ENCODE peak calls at places on chromosomes 16 and 17, in nine cellular contexts. S is Panc1, F is AG04450, G is cardiac muscle cell, M is fibroblast of mammary gland, T is Peyer's patch, A is bronchial epithelial cell, J is WERI-Rb-1, R is BJ. Z is an unnamed sample.

GRCh38 chr16:83995756-83996155 is 27.7 kb downstream of the NECAB2 start:
- DNase-seq in S (no peak), F (no peak), G (peak), M (no peak), T (no peak), A (peak), J (no peak), R (no peak), Z (no peak)

GRCh38 chr16:4404967-4405696 is 11.3 kb downstream of the CORO7 start:
- DNase-seq in S (no peak), F (no peak), G (no peak), M (no peak), T (no peak), A (no peak), J (no peak), R (no peak), Z (no peak)

GRCh38 chr17:50047488-50048126 is 8.3 kb upstream of the ITGA3 start:
- DNase-seq in S (no peak), F (no peak), G (no peak), M (peak), T (no peak), A (peak), J (no peak), R (no peak), Z (peak)

GRCh38 chr17:82231562-82232321 is 2.9 kb downstream of the SLC16A3 start:
- DNase-seq in S (no peak), F (no peak), G (peak), M (peak), T (peak), A (no peak), J (no peak), R (no peak), Z (no peak)

GRCh38 chr16:82059983-82060421 is 24.9 kb downstream of the HSD17B2 start:
- DNase-seq in S (no peak), F (no peak), G (no peak), M (no peak), T (no peak), A (no peak), J (no peak), R (no peak), Z (no peak)

GRCh38 chr17:1640329-1641064 is 5.0 kb downstream of the SCARF1 start:
- DNase-seq in S (no peak), F (no peak), G (no peak), M (no peak), T (no peak), A (no peak), J (no peak), R (no peak), Z (no peak)

GRCh38 chr16:67758966-67759365 is 39.9 kb upstream of the GFOD2 start:
- DNase-seq in S (no peak), F (no peak), G (no peak), M (no peak), T (no peak), A (no peak), J (no peak), R (no peak), Z (no peak)

GRCh38 chr17:8124350-8125195 is 667 bp upstream of the HES7 start:
- DNase-seq in S (no peak), F (no peak), G (peak), M (no peak), T (no peak), A (no peak), J (no peak), R (no peak), Z (no peak)

GRCh38 chr17:44363613-44364159 is at the start of gene FAM171A2:
- DNase-seq in S (no peak), F (peak), G (peak), M (peak), T (no peak), A (no peak), J (peak), R (no peak), Z (no peak)

GRCh38 chr16:21156767-21157467 is 1.6 kb upstream of the LDAF1 start:
- DNase-seq in S (peak), F (no peak), G (peak), M (peak), T (peak), A (peak), J (peak), R (no peak), Z (no peak)

GRCh38 chr17:31834448-31834847 is 24.6 kb downstream of the COPRS start:
- DNase-seq in S (no peak), F (no peak), G (no peak), M (no peak), T (peak), A (no peak), J (no peak), R (no peak), Z (no peak)

GRCh38 chr17:56976941-56977570 is 875 bp upstream of the SCPEP1 start:
- DNase-seq in S (no peak), F (no peak), G (peak), M (no peak), T (no peak), A (no peak), J (no peak), R (no peak), Z (no peak)

GRCh38 chr17:48548687-48549621 is 4.0 kb upstream of the HOXB2 start:
- DNase-seq in S (no peak), F (no peak), G (no peak), M (no peak), T (no peak), A (no peak), J (no peak), R (no peak), Z (no peak)

GRCh38 chr16:14629612-14629918 is 495 bp downstream of the PARN start:
- DNase-seq in S (no peak), F (no peak), G (no peak), M (no peak), T (no peak), A (no peak), J (peak), R (no peak), Z (no peak)

GRCh38 chr16:27235938-27236245 is 32.6 kb downstream of the KDM8 start:
- DNase-seq in S (no peak), F (no peak), G (no peak), M (no peak), T (no peak), A (no peak), J (no peak), R (no peak), Z (no peak)

DNA sequence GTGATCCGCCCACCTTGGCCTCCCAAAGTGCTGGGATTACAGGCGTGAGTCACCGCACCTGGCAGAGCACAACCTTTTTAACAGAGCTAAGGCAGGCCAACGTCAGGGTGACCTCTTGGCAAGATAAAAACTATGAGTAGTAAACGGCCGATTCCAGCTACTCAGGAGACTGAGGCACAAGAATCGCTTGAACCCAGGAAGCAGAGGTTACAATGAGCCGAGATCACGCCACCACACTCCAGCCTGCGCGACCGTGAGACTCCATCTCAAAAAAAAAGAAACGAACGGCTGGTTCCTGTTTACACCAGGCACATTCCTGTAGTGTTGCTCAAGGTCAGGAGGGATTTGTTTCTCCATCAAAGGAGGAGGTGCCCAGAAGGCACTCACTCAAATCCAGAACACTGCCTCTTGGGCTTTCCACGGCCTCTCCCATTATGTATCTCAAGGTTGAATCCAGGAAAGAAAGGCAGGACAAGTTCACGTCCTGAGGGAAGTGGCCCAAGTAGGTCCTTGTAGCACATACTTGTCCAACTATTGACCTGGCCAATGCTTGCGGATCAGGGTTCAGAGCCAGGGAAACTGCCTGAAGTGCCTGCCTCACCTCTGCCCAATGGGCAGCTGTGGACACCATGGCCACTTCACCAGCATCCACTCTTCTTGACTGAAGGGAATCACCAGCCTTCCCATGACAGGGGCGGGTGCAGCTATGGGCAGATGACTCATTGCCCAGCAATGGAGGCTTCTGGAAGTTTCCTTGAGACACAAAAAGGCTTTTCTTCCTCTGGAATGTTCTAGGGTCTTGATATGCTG is 13.5 kb downstream of the KNOP1 start:
- DNase-seq in S (no peak), F (peak), G (no peak), M (peak), T (no peak), A (peak), J (no peak), R (no peak), Z (no peak)
- H3K4me3 ChIP-seq in S (no peak), F (no peak), G (no peak), M (no peak), T (no peak), A (no peak), J (no peak), R (no peak), Z (no peak)

GRCh38 chr17:28133562-28133970 is 91.1 kb downstream of the NLK start:
- DNase-seq in S (no peak), F (no peak), G (no peak), M (peak), T (no peak), A (peak), J (no peak), R (peak), Z (no peak)

GRCh38 chr17:28125530-28126382 is 83.3 kb downstream of the NLK start:
- DNase-seq in S (no peak), F (no peak), G (no peak), M (no peak), T (no peak), A (no peak), J (no peak), R (no peak), Z (no peak)

GRCh38 chr17:28124962-28125361 is 82.5 kb downstream of the NLK start:
- DNase-seq in S (no peak), F (no peak), G (no peak), M (no peak), T (no peak), A (no peak), J (no peak), R (no peak), Z (no peak)

GRCh38 chr17:28131592-28131991 is 89.1 kb downstream of the NLK start:
- DNase-seq in S (no peak), F (no peak), G (no peak), M (no peak), T (no peak), A (no peak), J (no peak), R (peak), Z (no peak)

GRCh38 chr17:28130455-28130854 is 88.0 kb downstream of the NLK start:
- DNase-seq in S (no peak), F (no peak), G (no peak), M (no peak), T (no peak), A (no peak), J (no peak), R (no peak), Z (no peak)
- TF ChIP-seq CTCF in S (no peak), F (no peak), G (no peak), M (no peak), T (no peak), A (no peak), J (no peak), R (no peak), Z (no peak)

GRCh38 chr17:38797828-38798227 is 1.5 kb downstream of the PIP4K2B start:
- DNase-seq in S (no peak), F (no peak), G (no peak), M (no peak), T (no peak), A (no peak), J (no peak), R (no peak), Z (no peak)
- H3K4me3 ChIP-seq in S (peak), F (peak), G (peak), M (peak), T (no peak), A (no peak), J (no peak), R (peak), Z (peak)

DNA sequence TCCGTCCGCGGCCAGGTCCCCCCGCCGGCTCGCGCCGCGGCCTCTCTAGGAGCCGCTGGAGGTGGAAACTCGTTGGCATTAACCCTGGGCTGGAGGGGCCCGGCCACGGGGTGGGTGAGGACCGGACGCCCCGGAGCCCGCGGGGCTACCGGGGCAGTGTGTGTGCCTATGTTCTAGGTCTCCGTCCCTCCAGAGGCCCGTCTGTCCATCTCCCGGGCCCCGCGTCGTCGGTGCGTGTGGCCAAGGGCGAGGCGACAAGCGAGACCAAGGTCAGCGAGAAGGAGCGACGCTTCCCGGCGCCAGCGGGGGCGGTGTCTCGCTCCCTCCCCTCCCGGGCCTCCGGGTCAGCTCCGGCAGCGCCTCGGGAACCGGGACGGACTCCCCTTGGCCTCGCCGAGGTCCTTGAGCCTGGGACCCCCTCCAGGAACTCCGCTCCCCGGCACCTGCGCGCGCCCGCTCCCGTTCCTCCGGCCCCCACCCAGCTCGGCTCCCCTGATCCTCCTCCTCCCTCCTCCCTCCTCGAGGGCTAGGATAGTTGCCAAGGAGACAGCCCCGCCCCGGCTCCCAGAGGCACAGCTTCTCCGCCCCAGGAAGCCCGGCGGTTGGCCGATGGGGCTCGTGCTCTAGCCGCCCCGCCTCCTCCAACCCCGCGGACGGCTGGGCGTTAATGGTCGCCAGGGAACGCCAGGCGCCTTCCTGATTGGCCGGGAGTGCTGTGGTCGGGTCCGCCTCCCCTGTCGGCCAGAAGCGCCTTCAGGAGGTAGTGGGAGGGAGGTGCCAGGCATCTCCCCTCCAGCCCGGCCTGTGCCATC is 663 bp upstream of the ZNF768 start:
- DNase-seq in S (peak), F (peak), G (peak), M (peak), T (peak), A (peak), J (peak), R (peak), Z (peak)
- TF ChIP-seq CTCF in S (no peak), F (peak), G (peak), M (no peak), T (peak), A (peak), J (peak), R (peak), Z (peak)

GRCh38 chr17:79010304-79010646 is 711 bp upstream of the CANT1 start:
- DNase-seq in S (no peak), F (no peak), G (no peak), M (no peak), T (peak), A (no peak), J (no peak), R (no peak), Z (no peak)
- H3K4me3 ChIP-seq in S (peak), F (peak), G (peak), M (peak), T (peak), A (no peak), J (peak), R (peak), Z (peak)